ENCODE peak calls at places on chromosomes 6 and 20, in eight cellular contexts. A is activated CD4-positive, alpha-beta T cell treated with anti-CD3 and anti-CD28 coated beads, Interleukin-2, amount 50 U/mL, for 1 hour; D is heart right ventricle; G is GM10248; P is amniotic stem cell; N is NCI-H510A treated with DMSO at 0.1 percent for 48 hours; Z is HEK293T; L is EL. M is an unnamed sample.
A peak's percentile ranks its signal among the peaks of the same experiment; 100 is the strongest.

GRCh38 chr6:408599-409102 is 17.1 kb downstream of the IRF4 start:
- DNase-seq in P (peak; percentile 22), A (no peak), D (peak; percentile 59), L (peak; percentile 12), G (no peak), N (no peak), Z (peak; percentile 78), M (no peak)

GRCh38 chr6:56573142-56573541 is 69.5 kb downstream of the DST start:
- DNase-seq in D (no peak), P (no peak), G (no peak), N (no peak), A (no peak), L (no peak), Z (no peak), M (no peak)

GRCh38 chr20:6698723-6699122 is 68.8 kb upstream of the BMP2 start:
- DNase-seq in D (no peak), Z (no peak), L (no peak), P (no peak), N (no peak), G (no peak), A (no peak), M (no peak)

GRCh38 chr6:94026575-94026974 is 607.2 kb upstream of the EPHA7 start:
- DNase-seq in N (no peak), Z (no peak), D (no peak), P (no peak), A (no peak), G (no peak), L (no peak), M (no peak)

GRCh38 chr20:21294755-21295154 is 8.4 kb upstream of the XRN2 start:
- DNase-seq in P (no peak), G (no peak), A (no peak), L (no peak), Z (no peak), D (no peak), N (no peak), M (no peak)

GRCh38 chr6:42120895-42121865 is 21.2 kb downstream of the C6orf132 start:
- DNase-seq in N (no peak), P (no peak), L (peak; percentile 83), A (no peak), G (no peak), Z (no peak), D (no peak), M (no peak)

GRCh38 chr20:24877652-24878051 is 71.4 kb upstream of the CST7 start:
- DNase-seq in N (no peak), L (no peak), D (no peak), P (no peak), G (no peak), A (no peak), Z (no peak), M (no peak)

GRCh38 chr6:108942556-108943492 is 94.6 kb downstream of the ARMC2 start:
- DNase-seq in D (no peak), P (no peak), A (peak; percentile 53), N (no peak), G (no peak), L (no peak), Z (no peak), M (no peak)

GRCh38 chr6:47420394-47421371 is 56.9 kb upstream of the CD2AP start:
- DNase-seq in N (no peak), A (no peak), D (no peak), Z (no peak), P (no peak), L (peak; percentile 20), G (no peak), M (no peak)

GRCh38 chr20:59123011-59123676 is 40.5 kb upstream of the ZNF831 start:
- DNase-seq in P (no peak), L (no peak), G (no peak), D (no peak), A (peak; percentile 60), N (no peak), Z (no peak), M (no peak)

GRCh38 chr20:56417911-56418310 is 5.9 kb downstream of the CASS4 start:
- DNase-seq in N (no peak), Z (no peak), G (no peak), A (no peak), L (peak; percentile 73), P (no peak), D (no peak), M (no peak)

GRCh38 chr6:4342407-4343137 is 207.2 kb upstream of the ECI2 start:
- DNase-seq in P (no peak), D (no peak), Z (no peak), L (no peak), G (no peak), N (no peak), A (no peak), M (no peak)

GRCh38 chr6:48389146-48390043 is 278.4 kb upstream of the PTCHD4 start:
- DNase-seq in D (no peak), G (no peak), A (no peak), L (no peak), P (no peak), N (peak; percentile 46), Z (no peak), M (no peak)

GRCh38 chr20:35743693-35744491 is 1.8 kb upstream of the RBM39 start:
- DNase-seq in G (no peak), L (peak; percentile 23), A (no peak), Z (no peak), P (no peak), D (no peak), N (no peak), M (no peak)

GRCh38 chr6:151551223-151551857 is 57.5 kb downstream of the CCDC170 start:
- DNase-seq in A (no peak), L (no peak), N (no peak), Z (no peak), G (no peak), D (no peak), P (no peak), M (no peak)

GRCh38 chr6:89032599-89032998 is 48.0 kb upstream of the PNRC1 start:
- DNase-seq in G (no peak), N (no peak), A (no peak), P (no peak), D (no peak), Z (no peak), L (no peak), M (no peak)

GRCh38 chr20:8646716-8647115 is 422.2 kb upstream of the PLCB4 start:
- DNase-seq in L (peak; percentile 93), D (no peak), A (no peak), G (no peak), N (no peak), P (no peak), Z (no peak), M (no peak)

GRCh38 chr20:61806314-61806713 is 259.4 kb downstream of the TAF4 start:
- DNase-seq in Z (no peak), N (no peak), L (no peak), P (no peak), A (no peak), D (no peak), G (no peak), M (no peak)

GRCh38 chr6:99613705-99614429 is 7.2 kb downstream of the PRDM13 start:
- DNase-seq in Z (peak; percentile 52), D (no peak), A (no peak), N (peak; percentile 56), P (no peak), G (peak; percentile 63), L (peak; percentile 29), M (no peak)

GRCh38 chr6:5619249-5619648 is 357.9 kb downstream of the FARS2 start:
- DNase-seq in G (peak; percentile 36), Z (no peak), L (no peak), D (no peak), N (no peak), P (no peak), A (peak; percentile 9), M (no peak)

GRCh38 chr6:70124882-70125535 is 177.9 kb downstream of the COL9A1 start:
- DNase-seq in L (peak; percentile 18), N (no peak), D (no peak), A (no peak), G (no peak), P (peak; percentile 13), Z (no peak), M (no peak)

GRCh38 chr6:25041676-25042598 is 106.2 kb upstream of the RIPOR2 start:
- DNase-seq in G (peak; percentile 28), D (no peak), P (no peak), A (peak; percentile 52), N (peak; percentile 34), L (no peak), Z (no peak), M (no peak)

GRCh38 chr20:58042626-58043025 is 185.8 kb downstream of the ANKRD60 start:
- DNase-seq in L (no peak), N (no peak), D (no peak), A (no peak), P (no peak), Z (no peak), G (no peak), M (no peak)

GRCh38 chr20:58922036-58922435 is 59.0 kb upstream of the NELFCD start:
- DNase-seq in D (no peak), L (no peak), A (no peak), G (no peak), N (no peak), Z (no peak), P (no peak), M (no peak)

GRCh38 chr6:135322427-135323201 is 141.5 kb downstream of the MYB start:
- DNase-seq in A (no peak), Z (no peak), P (no peak), G (peak; percentile 39), D (no peak), L (no peak), N (no peak), M (no peak)

GRCh38 chr6:117326396-117326795 is 61.0 kb downstream of the VGLL2 start:
- DNase-seq in N (no peak), Z (no peak), L (no peak), P (no peak), A (no peak), G (no peak), D (no peak), M (no peak)

GRCh38 chr6:51300510-51300909 is 481.8 kb downstream of the TFAP2B start:
- DNase-seq in Z (no peak), L (no peak), G (no peak), P (no peak), N (no peak), D (no peak), A (no peak), M (no peak)

GRCh38 chr20:57225197-57225733 is 41.2 kb downstream of the BMP7 start:
- DNase-seq in P (no peak), G (no peak), A (no peak), L (no peak), Z (no peak), N (no peak), D (no peak), M (no peak)

GRCh38 chr6:20367716-20368485 is 33.8 kb upstream of the E2F3 start:
- DNase-seq in L (no peak), A (no peak), Z (no peak), N (no peak), D (no peak), G (no peak), P (no peak), M (no peak)